ENCODE peak calls at places on chromosomes 11 and 22, in six cellular contexts. D, L, A, T, Q and O are unnamed samples.

GRCh38 chr11:128694618-128695481 is 978 bp downstream of the FLI1 start:
- DNase-seq in D (no peak), L (no peak), A (no peak), T (peak), Q (no peak), O (peak)

GRCh38 chr22:30885591-30885990 is 83.0 kb downstream of the MORC2 start:
- DNase-seq in D (no peak), L (no peak), A (no peak), T (no peak), Q (no peak), O (no peak)

GRCh38 chr11:42054351-42054750 is 594.9 kb upstream of the LRRC4C start:
- DNase-seq in D (no peak), L (no peak), A (no peak), T (no peak), Q (no peak), O (no peak)

GRCh38 chr11:34223021-34223813 is 117.8 kb downstream of the NAT10 start:
- DNase-seq in D (no peak), L (no peak), A (no peak), T (peak), Q (peak), O (peak)

GRCh38 chr22:35542157-35542971 is 1.7 kb downstream of the RASD2 start:
- DNase-seq in D (no peak), L (no peak), A (peak), T (peak), Q (no peak), O (no peak)

GRCh38 chr11:102666331-102666957 is 39.1 kb downstream of the MMP27 start:
- DNase-seq in D (peak), L (no peak), A (peak), T (peak), Q (peak), O (peak)

GRCh38 chr11:20156280-20156875 is 3.9 kb downstream of the DBX1 start:
- DNase-seq in D (no peak), L (no peak), A (no peak), T (peak), Q (no peak), O (no peak)

GRCh38 chr22:41237036-41237706 is 3.6 kb downstream of the CHADL start:
- DNase-seq in D (no peak), L (no peak), A (no peak), T (no peak), Q (no peak), O (no peak)

GRCh38 chr11:117546431-117547160 is 218.9 kb downstream of the CEP164 start:
- DNase-seq in D (no peak), L (no peak), A (no peak), T (peak), Q (no peak), O (no peak)

GRCh38 chr22:38190581-38190980 is 9.0 kb upstream of the PLA2G6 start:
- DNase-seq in D (no peak), L (no peak), A (no peak), T (no peak), Q (no peak), O (no peak)

GRCh38 chr11:15929371-15929801 is 427.0 kb downstream of the SOX6 start:
- DNase-seq in D (no peak), L (peak), A (no peak), T (no peak), Q (no peak), O (peak)

GRCh38 chr11:130894322-130895025 is 21.8 kb downstream of the SNX19 start:
- DNase-seq in D (peak), L (peak), A (peak), T (peak), Q (peak), O (peak)

GRCh38 chr11:76891285-76891684 is 30.6 kb downstream of the ACER3 start:
- DNase-seq in D (no peak), L (no peak), A (no peak), T (no peak), Q (no peak), O (peak)

GRCh38 chr22:48402591-48403031 is 1425.1 kb downstream of the BRD1 start:
- DNase-seq in D (no peak), L (no peak), A (no peak), T (no peak), Q (no peak), O (no peak)

GRCh38 chr22:31210830-31211503 is 1.1 kb upstream of the LIMK2 start:
- DNase-seq in D (no peak), L (no peak), A (no peak), T (peak), Q (peak), O (no peak)

GRCh38 chr22:19515654-19516377 is 8.4 kb downstream of the CLDN5 start:
- DNase-seq in D (no peak), L (no peak), A (no peak), T (no peak), Q (no peak), O (no peak)